ENCODE peak calls at places on chromosomes 6 and 20, in eight cellular contexts. One of them, this sample, is unnamed.

GRCh38 chr6:30518505-30518850 is 29.2 kb downstream of the HLA-E start:
- DNase-seq in cardiac fibroblast: no peak
- DNase-seq in fibroblast of mammary gland: no peak
- DNase-seq in RPMI7951: no peak
- DNase-seq in fibroblast of the conjunctiva: no peak
- DNase-seq in transverse colon: no peak
- DNase-seq in activated B cell treated with CpG ODN at 0.5 μM for 24 hours: no peak
- DNase-seq in LHCN-M2: no peak
- DNase-seq in this sample: no peak

GRCh38 chr6:1321715-1322114 is 9.8 kb downstream of the FOXQ1 start:
- DNase-seq in fibroblast of the conjunctiva: peak
- DNase-seq in activated B cell treated with CpG ODN at 0.5 μM for 24 hours: no peak
- DNase-seq in transverse colon: no peak
- DNase-seq in fibroblast of mammary gland: peak
- DNase-seq in LHCN-M2: no peak
- DNase-seq in cardiac fibroblast: no peak
- DNase-seq in RPMI7951: no peak
- DNase-seq in this sample: no peak

GRCh38 chr6:1917628-1918371 is 308.1 kb downstream of the FOXC1 start:
- DNase-seq in fibroblast of the conjunctiva: no peak
- DNase-seq in LHCN-M2: peak
- DNase-seq in fibroblast of mammary gland: peak
- DNase-seq in activated B cell treated with CpG ODN at 0.5 μM for 24 hours: no peak
- DNase-seq in transverse colon: no peak
- DNase-seq in RPMI7951: peak
- DNase-seq in cardiac fibroblast: peak
- DNase-seq in this sample: no peak

GRCh38 chr6:167703347-167703746 is 123.4 kb upstream of the AFDN start:
- DNase-seq in activated B cell treated with CpG ODN at 0.5 μM for 24 hours: no peak
- DNase-seq in fibroblast of the conjunctiva: no peak
- DNase-seq in transverse colon: no peak
- DNase-seq in cardiac fibroblast: no peak
- DNase-seq in RPMI7951: no peak
- DNase-seq in LHCN-M2: no peak
- DNase-seq in fibroblast of mammary gland: no peak
- DNase-seq in this sample: no peak

GRCh38 chr6:144364208-144364718 is 79.1 kb downstream of the UTRN start:
- DNase-seq in RPMI7951: no peak
- DNase-seq in transverse colon: no peak
- DNase-seq in fibroblast of the conjunctiva: no peak
- DNase-seq in activated B cell treated with CpG ODN at 0.5 μM for 24 hours: no peak
- DNase-seq in cardiac fibroblast: no peak
- DNase-seq in LHCN-M2: no peak
- DNase-seq in fibroblast of mammary gland: no peak
- DNase-seq in this sample: no peak

GRCh38 chr20:61543931-61544745 is 292.1 kb downstream of the CDH4 start:
- DNase-seq in LHCN-M2: no peak
- DNase-seq in fibroblast of mammary gland: no peak
- DNase-seq in RPMI7951: no peak
- DNase-seq in transverse colon: no peak
- DNase-seq in cardiac fibroblast: no peak
- DNase-seq in fibroblast of the conjunctiva: no peak
- DNase-seq in activated B cell treated with CpG ODN at 0.5 μM for 24 hours: no peak
- DNase-seq in this sample: no peak

GRCh38 chr6:113449051-113449450 is 408.1 kb upstream of the MARCKS start:
- DNase-seq in activated B cell treated with CpG ODN at 0.5 μM for 24 hours: no peak
- DNase-seq in transverse colon: no peak
- DNase-seq in RPMI7951: no peak
- DNase-seq in fibroblast of mammary gland: peak
- DNase-seq in LHCN-M2: peak
- DNase-seq in fibroblast of the conjunctiva: no peak
- DNase-seq in cardiac fibroblast: peak
- DNase-seq in this sample: no peak

GRCh38 chr6:3984494-3984893 is 94.4 kb downstream of the FAM217A start:
- DNase-seq in LHCN-M2: no peak
- DNase-seq in RPMI7951: no peak
- DNase-seq in cardiac fibroblast: no peak
- DNase-seq in fibroblast of the conjunctiva: no peak
- DNase-seq in activated B cell treated with CpG ODN at 0.5 μM for 24 hours: no peak
- DNase-seq in transverse colon: no peak
- DNase-seq in fibroblast of mammary gland: no peak
- DNase-seq in this sample: no peak

GRCh38 chr6:26126394-26127221 is 39.4 kb downstream of the HFE start:
- DNase-seq in transverse colon: peak
- DNase-seq in fibroblast of the conjunctiva: no peak
- DNase-seq in activated B cell treated with CpG ODN at 0.5 μM for 24 hours: no peak
- DNase-seq in cardiac fibroblast: peak
- DNase-seq in LHCN-M2: no peak
- DNase-seq in RPMI7951: no peak
- DNase-seq in fibroblast of mammary gland: no peak
- DNase-seq in this sample: no peak

GRCh38 chr6:54856137-54856536 is 9.6 kb downstream of the FAM83B start:
- DNase-seq in RPMI7951: no peak
- DNase-seq in LHCN-M2: no peak
- DNase-seq in fibroblast of the conjunctiva: no peak
- DNase-seq in fibroblast of mammary gland: no peak
- DNase-seq in activated B cell treated with CpG ODN at 0.5 μM for 24 hours: no peak
- DNase-seq in transverse colon: peak
- DNase-seq in cardiac fibroblast: no peak
- DNase-seq in this sample: no peak

GRCh38 chr6:55276745-55277627 is 50.3 kb upstream of the GFRAL start:
- DNase-seq in RPMI7951: peak
- DNase-seq in cardiac fibroblast: peak
- DNase-seq in activated B cell treated with CpG ODN at 0.5 μM for 24 hours: no peak
- DNase-seq in fibroblast of the conjunctiva: peak
- DNase-seq in LHCN-M2: peak
- DNase-seq in fibroblast of mammary gland: peak
- DNase-seq in transverse colon: no peak
- DNase-seq in this sample: peak

GRCh38 chr6:122648726-122649125 is 38.5 kb downstream of the PKIB start:
- DNase-seq in RPMI7951: no peak
- DNase-seq in transverse colon: no peak
- DNase-seq in fibroblast of the conjunctiva: no peak
- DNase-seq in fibroblast of mammary gland: no peak
- DNase-seq in LHCN-M2: no peak
- DNase-seq in activated B cell treated with CpG ODN at 0.5 μM for 24 hours: no peak
- DNase-seq in cardiac fibroblast: no peak
- DNase-seq in this sample: no peak